ENCODE peak calls at places on chromosome 11, in ten cellular contexts. I is progenitor cell of endocrine pancreas; G is Calu3; N is nephron progenitor cell; C is mammary epithelial cell; F is CD4-positive, alpha-beta T cell; E is SK-N-SH; V is body of pancreas; M is neural crest cell; O is IMR-90. K is an unnamed sample.

GRCh38 chr11:86629070-86629706 is 43.2 kb downstream of the ME3 start:
- DNase-seq in I (no peak), G (no peak), N (no peak), C (no peak), F (no peak), E (no peak), V (peak), M (no peak), O (peak), K (no peak)

GRCh38 chr11:47244664-47245350 is 3.8 kb downstream of the ACP2 start:
- DNase-seq in I (no peak), G (no peak), N (no peak), C (no peak), F (no peak), E (peak), V (no peak), M (no peak), O (no peak), K (no peak)

GRCh38 chr11:24935059-24935458 is 438.2 kb downstream of the LUZP2 start:
- DNase-seq in I (no peak), G (no peak), N (no peak), C (no peak), F (no peak), E (no peak), V (no peak), M (no peak), O (peak), K (no peak)

GRCh38 chr11:45750439-45750838 is 54.5 kb upstream of the SLC35C1 start:
- DNase-seq in I (no peak), G (no peak), N (no peak), C (no peak), F (no peak), E (no peak), V (no peak), M (no peak), O (no peak), K (no peak)

GRCh38 chr11:44601471-44602370 is 36.3 kb downstream of the CD82 start:
- DNase-seq in I (no peak), G (no peak), N (no peak), C (no peak), F (no peak), E (no peak), V (no peak), M (no peak), O (no peak), K (no peak)

GRCh38 chr11:62922653-62923371 is 1.6 kb upstream of the CHRM1 start:
- DNase-seq in I (no peak), G (no peak), N (no peak), C (no peak), F (no peak), E (no peak), V (no peak), M (peak), O (no peak), K (no peak)

GRCh38 chr11:123082977-123083376 is 21.0 kb upstream of the HSPA8 start:
- DNase-seq in I (no peak), G (no peak), N (no peak), C (no peak), F (no peak), E (no peak), V (no peak), M (no peak), O (no peak), K (no peak)

GRCh38 chr11:24198458-24198857 is 298.4 kb upstream of the LUZP2 start:
- DNase-seq in I (no peak), G (no peak), N (no peak), C (no peak), F (no peak), E (no peak), V (no peak), M (no peak), O (peak), K (no peak)

GRCh38 chr11:123235687-123236261 is 40.7 kb upstream of the CLMP start:
- DNase-seq in I (no peak), G (no peak), N (no peak), C (no peak), F (no peak), E (no peak), V (no peak), M (no peak), O (peak), K (no peak)

GRCh38 chr11:79237676-79238075 is 203.2 kb downstream of the TENM4 start:
- DNase-seq in I (no peak), G (no peak), N (no peak), C (no peak), F (no peak), E (no peak), V (no peak), M (no peak), O (peak), K (no peak)

GRCh38 chr11:57787920-57788716 is 26.5 kb downstream of the CTNND1 start:
- DNase-seq in I (no peak), G (no peak), N (no peak), C (peak), F (no peak), E (no peak), V (no peak), M (no peak), O (no peak), K (peak)

GRCh38 chr11:77151804-77152513 is 23.9 kb downstream of the MYO7A start:
- DNase-seq in I (no peak), G (no peak), N (no peak), C (peak), F (no peak), E (no peak), V (no peak), M (no peak), O (peak), K (no peak)

GRCh38 chr11:96098511-96099241 is 174.8 kb upstream of the MTMR2 start:
- DNase-seq in I (no peak), G (peak), N (no peak), C (peak), F (no peak), E (no peak), V (peak), M (no peak), O (peak), K (peak)

GRCh38 chr11:10455637-10456487 is 798 bp downstream of the AMPD3 start:
- DNase-seq in I (no peak), G (no peak), N (peak), C (peak), F (peak), E (peak), V (peak), M (no peak), O (peak), K (peak)

GRCh38 chr11:67351275-67352005 is 1.9 kb downstream of the POLD4 start:
- DNase-seq in I (no peak), G (peak), N (peak), C (peak), F (peak), E (peak), V (peak), M (peak), O (peak), K (peak)

GRCh38 chr11:129960216-129961214 is 42.1 kb downstream of the PRDM10 start:
- DNase-seq in I (no peak), G (peak), N (no peak), C (peak), F (no peak), E (no peak), V (no peak), M (no peak), O (peak), K (peak)

GRCh38 chr11:34890812-34891211 is 25.4 kb downstream of the APIP start:
- DNase-seq in I (no peak), G (no peak), N (no peak), C (peak), F (no peak), E (peak), V (no peak), M (no peak), O (peak), K (peak)

GRCh38 chr11:97557399-97557798 is 1167.6 kb downstream of the JRKL start:
- DNase-seq in I (no peak), G (no peak), N (no peak), C (no peak), F (no peak), E (peak), V (no peak), M (no peak), O (no peak), K (no peak)

GRCh38 chr11:123202155-123202714 is 7.2 kb upstream of the CLMP start:
- DNase-seq in I (no peak), G (no peak), N (peak), C (no peak), F (no peak), E (peak), V (no peak), M (no peak), O (peak), K (no peak)

GRCh38 chr11:57349491-57350274 is 11.5 kb downstream of the P2RX3 start:
- DNase-seq in I (peak), G (peak), N (peak), C (no peak), F (peak), E (peak), V (peak), M (peak), O (peak), K (peak)

GRCh38 chr11:77821349-77821851 is 456 bp downstream of the AAMDC start:
- DNase-seq in I (no peak), G (peak), N (peak), C (peak), F (no peak), E (peak), V (peak), M (no peak), O (peak), K (peak)

GRCh38 chr11:2744166-2744565 is 44.4 kb upstream of the KCNQ1OT1 start:
- DNase-seq in I (no peak), G (no peak), N (no peak), C (peak), F (no peak), E (no peak), V (peak), M (no peak), O (no peak), K (no peak)

GRCh38 chr11:31240340-31240904 is 129.1 kb downstream of the DCDC1 start:
- DNase-seq in I (peak), G (peak), N (peak), C (peak), F (no peak), E (peak), V (peak), M (peak), O (peak), K (peak)

GRCh38 chr11:33185756-33186155 is 24.5 kb upstream of the CSTF3 start:
- DNase-seq in I (no peak), G (no peak), N (no peak), C (no peak), F (no peak), E (no peak), V (no peak), M (no peak), O (no peak), K (no peak)

GRCh38 chr11:102802341-102802740 is 4.4 kb upstream of the MMP1 start:
- DNase-seq in I (no peak), G (no peak), N (no peak), C (peak), F (no peak), E (no peak), V (no peak), M (no peak), O (peak), K (peak)

GRCh38 chr11:65489061-65489705 is 9.7 kb upstream of the MALAT1 start:
- DNase-seq in I (no peak), G (no peak), N (peak), C (no peak), F (no peak), E (no peak), V (peak), M (no peak), O (peak), K (no peak)

GRCh38 chr11:72221386-72221785 is 3.2 kb upstream of the INPPL1 start:
- DNase-seq in I (no peak), G (no peak), N (no peak), C (no peak), F (no peak), E (no peak), V (no peak), M (no peak), O (no peak), K (no peak)

GRCh38 chr11:134686418-134686817 is 274.4 kb upstream of the B3GAT1 start:
- DNase-seq in I (no peak), G (no peak), N (peak), C (no peak), F (no peak), E (no peak), V (no peak), M (no peak), O (no peak), K (peak)

GRCh38 chr11:124801014-124801413 is 808 bp upstream of the MSANTD2 start:
- DNase-seq in I (no peak), G (no peak), N (no peak), C (peak), F (no peak), E (peak), V (no peak), M (no peak), O (peak), K (peak)

GRCh38 chr11:18972336-18972735 is 33.1 kb upstream of the MRGPRX1 start:
- DNase-seq in I (no peak), G (no peak), N (no peak), C (no peak), F (no peak), E (no peak), V (no peak), M (no peak), O (no peak), K (no peak)

GRCh38 chr11:111982532-111983186 is 42.5 kb upstream of the DLAT start:
- DNase-seq in I (no peak), G (no peak), N (no peak), C (no peak), F (no peak), E (no peak), V (peak), M (no peak), O (no peak), K (no peak)

GRCh38 chr11:69969890-69970784 is 108.0 kb upstream of the ANO1 start:
- DNase-seq in I (peak), G (no peak), N (peak), C (no peak), F (no peak), E (no peak), V (no peak), M (no peak), O (no peak), K (no peak)

GRCh38 chr11:72781313-72782080 is 12.3 kb downstream of the STARD10 start:
- DNase-seq in I (peak), G (peak), N (peak), C (no peak), F (peak), E (peak), V (peak), M (no peak), O (no peak), K (no peak)

GRCh38 chr11:72821221-72821919 is 7.2 kb downstream of the ATG16L2 start:
- DNase-seq in I (no peak), G (no peak), N (no peak), C (no peak), F (no peak), E (no peak), V (peak), M (no peak), O (no peak), K (no peak)

GRCh38 chr11:117923773-117924172 is 5.4 kb downstream of the TMPRSS13 start:
- DNase-seq in I (no peak), G (no peak), N (no peak), C (no peak), F (no peak), E (no peak), V (no peak), M (no peak), O (no peak), K (no peak)

GRCh38 chr11:74283580-74284180 is 27.8 kb downstream of the P4HA3 start:
- DNase-seq in I (no peak), G (no peak), N (no peak), C (no peak), F (no peak), E (no peak), V (no peak), M (no peak), O (no peak), K (no peak)

GRCh38 chr11:74282863-74283484 is 28.5 kb downstream of the P4HA3 start:
- DNase-seq in I (no peak), G (no peak), N (no peak), C (no peak), F (no peak), E (no peak), V (no peak), M (no peak), O (peak), K (no peak)

GRCh38 chr11:74282421-74282820 is 29.0 kb downstream of the P4HA3 start:
- DNase-seq in I (no peak), G (no peak), N (no peak), C (no peak), F (no peak), E (no peak), V (no peak), M (no peak), O (no peak), K (no peak)

GRCh38 chr11:74288161-74288560 is 23.3 kb downstream of the P4HA3 start:
- DNase-seq in I (no peak), G (peak), N (no peak), C (peak), F (no peak), E (no peak), V (no peak), M (no peak), O (peak), K (peak)

GRCh38 chr11:74284466-74284865 is 27.0 kb downstream of the P4HA3 start:
- DNase-seq in I (no peak), G (no peak), N (no peak), C (no peak), F (no peak), E (no peak), V (no peak), M (no peak), O (peak), K (no peak)
- TF ChIP-seq CTCF in I (no peak), G (no peak), N (no peak), C (no peak), F (no peak), E (no peak), V (no peak), M (no peak), O (no peak), K (no peak)

GRCh38 chr11:15735711-15736110 is 620.6 kb downstream of the SOX6 start:
- DNase-seq in I (no peak), G (no peak), N (no peak), C (no peak), F (no peak), E (no peak), V (no peak), M (no peak), O (no peak), K (no peak)
- TF ChIP-seq CTCF in I (no peak), G (no peak), N (no peak), C (no peak), F (no peak), E (no peak), V (no peak), M (no peak), O (no peak), K (no peak)

GRCh38 chr11:1293619-1294015 is 15.8 kb downstream of the TOLLIP start:
- DNase-seq in I (no peak), G (peak), N (peak), C (no peak), F (no peak), E (peak), V (peak), M (no peak), O (no peak), K (no peak)
- TF ChIP-seq CTCF in I (peak), G (peak), N (no peak), C (peak), F (no peak), E (peak), V (peak), M (peak), O (peak), K (peak)

DNA sequence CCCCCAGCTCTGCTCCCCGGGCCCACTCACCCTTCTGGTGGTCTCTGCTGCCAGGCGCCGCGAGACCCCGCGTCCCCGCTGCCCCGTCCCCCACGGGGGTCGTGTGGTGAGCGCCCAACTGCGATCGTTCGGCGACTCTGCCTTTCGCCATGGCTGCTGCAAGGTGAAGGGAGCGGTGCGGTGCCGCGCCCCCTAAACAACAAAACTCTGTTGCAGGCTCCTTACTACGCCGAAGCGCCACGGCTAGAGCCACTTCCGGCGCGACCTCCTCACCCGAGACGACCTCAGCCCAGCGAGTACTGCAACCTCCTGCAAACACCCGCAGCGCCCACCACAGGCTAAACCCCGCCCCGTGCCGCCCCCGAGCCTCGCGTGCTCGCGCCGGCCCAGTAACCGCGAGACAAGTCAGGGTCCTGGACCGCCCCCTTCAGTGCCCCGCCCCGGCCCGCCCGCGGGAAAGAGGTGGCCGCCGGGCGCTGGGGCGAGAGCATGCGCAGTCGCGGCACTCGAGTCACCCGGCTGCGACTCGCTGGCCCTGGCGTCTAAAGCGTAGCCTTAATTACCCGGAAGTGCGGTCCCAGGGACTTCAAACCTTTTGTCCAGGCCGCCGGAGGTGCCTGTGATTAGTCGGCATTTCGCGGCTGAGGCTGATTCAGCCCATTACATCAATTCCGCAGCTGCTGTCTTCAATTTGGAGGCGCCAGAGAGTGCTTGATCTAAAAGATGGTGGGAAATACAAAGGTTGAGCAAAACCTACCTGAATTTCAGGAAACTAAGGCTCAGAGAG is at the start of gene TMEM41B:
- DNase-seq in I (peak), G (peak), N (peak), C (peak), F (peak), E (peak), V (peak), M (peak), O (peak), K (peak)
- TF ChIP-seq CTCF in I (peak), G (no peak), N (no peak), C (peak), F (no peak), E (peak), V (no peak), M (peak), O (peak), K (no peak)

DNA sequence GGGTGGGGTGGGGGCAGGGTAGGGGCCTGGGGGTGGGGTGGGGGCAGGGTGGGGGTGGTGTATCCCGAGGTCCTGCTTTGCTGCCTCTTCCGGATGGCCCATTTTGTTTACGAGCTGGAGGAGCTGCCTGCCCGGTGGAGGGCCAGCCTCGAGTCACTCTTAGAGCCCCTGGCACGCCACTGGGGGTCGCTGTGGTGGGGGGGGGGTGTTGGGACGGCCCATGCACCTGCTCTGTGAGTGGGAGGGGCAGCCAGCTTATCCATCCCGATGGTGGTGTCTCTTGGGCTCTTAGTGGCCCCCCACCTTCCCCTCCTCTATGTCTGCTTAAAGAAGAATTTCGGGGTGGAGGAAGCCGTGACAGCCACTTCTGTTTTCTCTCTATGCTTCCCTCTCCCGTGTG is 24.6 kb downstream of the MRGPRD start:
- DNase-seq in I (no peak), G (no peak), N (peak), C (no peak), F (no peak), E (peak), V (no peak), M (peak), O (no peak), K (no peak)
- TF ChIP-seq CTCF in I (peak), G (no peak), N (no peak), C (peak), F (no peak), E (peak), V (no peak), M (peak), O (peak), K (peak)

GRCh38 chr11:119484741-119485605 is 62.0 kb upstream of the THY1 start:
- DNase-seq in I (no peak), G (no peak), N (peak), C (no peak), F (no peak), E (no peak), V (no peak), M (no peak), O (no peak), K (peak)
- TF ChIP-seq CTCF in I (peak), G (no peak), N (no peak), C (no peak), F (no peak), E (no peak), V (no peak), M (peak), O (peak), K (peak)

GRCh38 chr11:106668147-106668546 is 350.1 kb downstream of the GUCY1A2 start:
- DNase-seq in I (no peak), G (no peak), N (no peak), C (peak), F (no peak), E (no peak), V (no peak), M (no peak), O (peak), K (peak)
- TF ChIP-seq CTCF in I (no peak), G (no peak), N (no peak), C (no peak), F (no peak), E (no peak), V (no peak), M (no peak), O (no peak), K (no peak)